ENCODE peak calls at places on chromosomes 7 and 10, in nine cellular contexts. G, E, R, A, Z, M, J, Y and H are unnamed samples.

GRCh38 chr7:109864263-109864662 is 1226.7 kb upstream of the LRRN3 start:
- DNase-seq in E (no peak), G (no peak), A (no peak), R (no peak), M (no peak), Y (no peak), Z (no peak), J (no peak), H (no peak)

GRCh38 chr10:59057350-59057749 is 119.1 kb upstream of the PHYHIPL start:
- DNase-seq in Y (no peak), M (no peak), R (peak), Z (no peak), E (no peak), A (no peak), J (no peak), G (no peak), H (no peak)

GRCh38 chr10:37844644-37845043 is 12.8 kb downstream of the ZNF248 start:
- DNase-seq in Z (no peak), J (no peak), R (no peak), G (no peak), E (no peak), M (no peak), A (no peak), Y (no peak), H (no peak)

GRCh38 chr7:43394441-43395130 is 188.3 kb upstream of the STK17A start:
- DNase-seq in G (no peak), Z (no peak), R (no peak), M (no peak), A (no peak), E (no peak), Y (no peak), J (no peak), H (no peak)

GRCh38 chr10:49322371-49323170 is 23.6 kb downstream of the C10orf71 start:
- DNase-seq in R (no peak), Y (no peak), Z (no peak), J (no peak), E (no peak), A (no peak), G (no peak), M (no peak), H (no peak)

GRCh38 chr7:6162650-6163366 is 109.6 kb downstream of the CYTH3 start:
- DNase-seq in R (no peak), J (no peak), Z (no peak), E (no peak), A (no peak), M (no peak), Y (no peak), G (no peak), H (no peak)

GRCh38 chr7:129950191-129950940 is 2.4 kb downstream of the UBE2H start:
- DNase-seq in Z (no peak), R (no peak), G (peak), Y (no peak), M (no peak), A (no peak), J (no peak), E (no peak), H (peak)

GRCh38 chr10:96999337-96999736 is 167.2 kb downstream of the LCOR start:
- DNase-seq in Y (no peak), E (no peak), G (no peak), R (no peak), M (no peak), Z (no peak), A (no peak), J (no peak), H (no peak)

GRCh38 chr10:132972986-132973902 is 30.9 kb upstream of the CFAP46 start:
- DNase-seq in A (no peak), E (no peak), G (no peak), J (no peak), R (no peak), M (no peak), Y (no peak), Z (no peak), H (peak)

GRCh38 chr7:44391746-44392617 is 66.6 kb upstream of the CAMK2B start:
- DNase-seq in E (no peak), J (peak), Z (no peak), Y (no peak), M (no peak), G (no peak), A (no peak), R (no peak), H (no peak)

GRCh38 chr10:55793024-55793423 is 568.0 kb downstream of the ZWINT start:
- DNase-seq in J (no peak), E (no peak), Z (no peak), G (no peak), A (no peak), R (no peak), M (no peak), Y (no peak), H (no peak)

GRCh38 chr10:131792809-131793208 is 108.0 kb upstream of the PPP2R2D start:
- DNase-seq in Z (no peak), Y (no peak), E (no peak), G (no peak), A (no peak), R (no peak), J (no peak), M (no peak), H (no peak)

GRCh38 chr7:98879198-98879988 is 1.1 kb downstream of the TRRAP start:
- DNase-seq in G (peak), A (no peak), Z (peak), M (peak), R (peak), J (peak), E (no peak), Y (peak), H (no peak)

GRCh38 chr7:85469446-85469970 is 282.7 kb upstream of the SEMA3D start:
- DNase-seq in Y (no peak), G (no peak), E (no peak), M (peak), R (no peak), A (no peak), Z (no peak), J (no peak), H (no peak)

GRCh38 chr7:21767300-21767900 is 178.3 kb downstream of the CDCA7L start:
- DNase-seq in M (peak), Y (peak), J (peak), Z (peak), E (no peak), R (peak), G (peak), A (no peak), H (no peak)

GRCh38 chr7:50745835-50746234 is 36.9 kb downstream of the GRB10 start:
- DNase-seq in Y (no peak), M (no peak), A (no peak), R (no peak), J (no peak), E (no peak), Z (no peak), G (no peak), H (no peak)

GRCh38 chr10:131706952-131707351 is 193.9 kb upstream of the PPP2R2D start:
- DNase-seq in E (no peak), J (no peak), G (no peak), R (no peak), A (no peak), M (no peak), Z (no peak), Y (no peak), H (peak)

GRCh38 chr10:92891885-92892705 is 43.8 kb downstream of the EXOC6 start:
- DNase-seq in Y (no peak), E (no peak), J (no peak), R (peak), A (no peak), Z (peak), G (no peak), M (peak), H (peak)

GRCh38 chr7:95527033-95527775 is 41.5 kb downstream of the ASB4 start:
- DNase-seq in G (no peak), A (no peak), M (peak), J (peak), Z (peak), R (peak), E (no peak), Y (peak), H (peak)

GRCh38 chr10:126972622-126973414 is 67.6 kb downstream of the DOCK1 start:
- DNase-seq in A (no peak), Y (no peak), M (peak), G (no peak), E (no peak), J (no peak), R (peak), Z (peak), H (no peak)

GRCh38 chr10:100654835-100655759 is 90.3 kb upstream of the PAX2 start:
- DNase-seq in R (no peak), E (no peak), J (no peak), Z (no peak), G (no peak), M (no peak), A (no peak), Y (no peak), H (no peak)

GRCh38 chr7:132614428-132615076 is 38.3 kb upstream of the PLXNA4 start:
- DNase-seq in R (no peak), Y (peak), E (peak), Z (no peak), A (no peak), M (no peak), G (no peak), J (peak), H (no peak)

GRCh38 chr7:69395072-69395714 is 203.1 kb upstream of the AUTS2 start:
- DNase-seq in J (peak), A (no peak), E (no peak), R (no peak), M (no peak), Z (no peak), G (no peak), Y (no peak), H (peak)

GRCh38 chr7:20244334-20244733 is 27.1 kb upstream of the MACC1 start:
- DNase-seq in Y (no peak), G (no peak), M (peak), A (no peak), R (no peak), E (no peak), Z (no peak), J (no peak), H (no peak)

GRCh38 chr10:122062831-122063674 is 74.1 kb downstream of the TACC2 start:
- DNase-seq in J (peak), E (no peak), Z (peak), Y (no peak), M (peak), G (no peak), R (peak), A (no peak), H (peak)

GRCh38 chr10:4254101-4254994 is 469.3 kb upstream of the KLF6 start:
- DNase-seq in M (peak), G (no peak), A (no peak), J (no peak), Z (no peak), R (no peak), Y (no peak), E (no peak), H (no peak)

GRCh38 chr7:18895456-18895855 is 222.0 kb downstream of the TWIST1 start:
- DNase-seq in Z (peak), Y (no peak), M (peak), E (no peak), J (no peak), R (no peak), A (no peak), G (no peak), H (no peak)

GRCh38 chr10:69742928-69743602 is 58.6 kb upstream of the COL13A1 start:
- DNase-seq in Z (no peak), J (no peak), G (no peak), R (no peak), Y (no peak), E (no peak), A (no peak), M (peak), H (no peak)

GRCh38 chr7:85103352-85103751 is 83.5 kb downstream of the SEMA3D start:
- DNase-seq in A (no peak), R (no peak), Y (no peak), M (no peak), J (peak), E (no peak), G (no peak), Z (no peak), H (peak)

GRCh38 chr7:123864966-123865365 is 20.0 kb downstream of the HYAL4 start:
- DNase-seq in J (no peak), A (no peak), G (no peak), Y (no peak), E (no peak), M (no peak), Z (no peak), R (no peak), H (no peak)

GRCh38 chr10:100872034-100872791 is 40.5 kb upstream of the SLF2 start:
- DNase-seq in J (no peak), M (peak), Y (peak), G (no peak), Z (peak), A (no peak), E (peak), R (no peak), H (no peak)

GRCh38 chr10:108230478-108231170 is 1066.1 kb upstream of the SORCS1 start:
- DNase-seq in Z (no peak), Y (no peak), R (no peak), E (no peak), J (no peak), A (no peak), G (no peak), M (no peak), H (no peak)

GRCh38 chr10:75475470-75476182 is 44.2 kb downstream of the LRMDA start:
- DNase-seq in Y (no peak), E (no peak), G (no peak), M (no peak), Z (no peak), A (no peak), J (no peak), R (no peak), H (no peak)

GRCh38 chr7:35430547-35431153 is 176.8 kb upstream of the TBX20 start:
- DNase-seq in Z (no peak), E (no peak), R (peak), J (no peak), Y (no peak), A (no peak), G (no peak), M (no peak), H (no peak)

GRCh38 chr10:70122742-70123141 is 9.9 kb downstream of the AIFM2 start:
- DNase-seq in E (no peak), J (no peak), G (no peak), A (no peak), Z (no peak), Y (no peak), M (peak), R (no peak), H (no peak)

DNA sequence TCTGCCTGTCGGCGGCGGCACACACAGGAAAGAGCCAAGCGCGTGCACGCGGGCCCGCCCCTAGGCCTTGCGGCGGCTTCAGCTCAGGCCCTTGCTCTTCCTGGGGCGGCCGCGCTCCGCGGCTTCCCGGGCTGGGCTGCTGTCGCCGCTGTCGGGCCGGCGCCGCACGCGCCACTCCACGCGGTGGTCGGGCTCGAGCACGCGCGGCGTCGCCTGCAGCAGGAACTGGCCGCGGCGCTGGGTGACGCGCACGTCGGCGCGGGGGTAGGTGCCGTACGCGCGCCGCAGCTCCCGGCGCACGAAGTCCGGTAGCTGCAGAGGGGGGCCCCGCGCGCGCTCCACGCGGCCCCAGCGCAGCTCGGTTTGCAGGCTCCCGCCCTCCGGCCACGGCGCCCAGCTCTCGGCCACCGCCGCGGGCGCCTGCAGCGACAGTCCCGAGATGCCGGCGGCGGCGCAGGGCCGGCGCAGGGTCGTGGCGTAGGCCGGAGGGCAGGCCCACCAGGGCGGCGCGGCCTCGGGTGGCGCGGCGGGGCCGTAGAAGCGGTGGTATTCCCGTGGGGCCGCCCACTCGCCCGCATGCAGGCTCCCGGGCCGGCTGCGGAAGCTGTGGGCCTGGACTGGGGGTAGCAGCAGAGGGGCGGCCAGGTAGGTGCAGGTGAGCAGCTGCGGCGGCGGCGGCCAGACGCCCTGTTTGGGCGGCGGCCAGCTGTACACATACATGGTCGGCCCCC is 804 bp downstream of the C10orf95 start:
- DNase-seq in M (peak), E (peak), Y (peak), J (peak), A (peak), G (peak), R (peak), Z (peak), H (peak)
- TF ChIP-seq POLR2A in M (no peak), E (peak), Y (peak), J (no peak), A (no peak), G (peak), R (peak), Z (peak), H (peak)

GRCh38 chr7:157279973-157280841 is 56.6 kb upstream of the DNAJB6 start:
- DNase-seq in J (no peak), Z (no peak), R (no peak), A (no peak), G (no peak), E (no peak), M (no peak), Y (no peak), H (no peak)

GRCh38 chr7:157276731-157277562 is 59.9 kb upstream of the DNAJB6 start:
- DNase-seq in R (no peak), Y (no peak), G (no peak), A (no peak), E (no peak), M (peak), J (no peak), Z (no peak), H (no peak)

GRCh38 chr7:157278167-157278790 is 58.5 kb upstream of the DNAJB6 start:
- DNase-seq in Y (no peak), Z (no peak), A (no peak), E (no peak), R (no peak), J (no peak), M (no peak), G (no peak), H (no peak)

GRCh38 chr7:157279679-157279972 is 57.2 kb upstream of the DNAJB6 start:
- DNase-seq in G (no peak), A (no peak), J (no peak), Y (no peak), E (no peak), R (no peak), M (no peak), Z (no peak), H (no peak)

GRCh38 chr7:157278791-157279678 is 57.8 kb upstream of the DNAJB6 start:
- DNase-seq in Z (no peak), G (no peak), Y (no peak), A (no peak), J (no peak), M (no peak), E (peak), R (no peak), H (no peak)
- TF ChIP-seq POLR2A in Z (no peak), G (no peak), Y (no peak), A (no peak), J (no peak), M (no peak), E (no peak), R (no peak), H (no peak)

GRCh38 chr10:124744047-124744687 is at the start of gene FAM53B:
- DNase-seq in G (no peak), J (no peak), R (no peak), M (peak), E (peak), Z (peak), Y (peak), A (no peak), H (peak)
- TF ChIP-seq POLR2A in G (peak), J (no peak), R (no peak), M (no peak), E (peak), Z (no peak), Y (peak), A (no peak), H (peak)

DNA sequence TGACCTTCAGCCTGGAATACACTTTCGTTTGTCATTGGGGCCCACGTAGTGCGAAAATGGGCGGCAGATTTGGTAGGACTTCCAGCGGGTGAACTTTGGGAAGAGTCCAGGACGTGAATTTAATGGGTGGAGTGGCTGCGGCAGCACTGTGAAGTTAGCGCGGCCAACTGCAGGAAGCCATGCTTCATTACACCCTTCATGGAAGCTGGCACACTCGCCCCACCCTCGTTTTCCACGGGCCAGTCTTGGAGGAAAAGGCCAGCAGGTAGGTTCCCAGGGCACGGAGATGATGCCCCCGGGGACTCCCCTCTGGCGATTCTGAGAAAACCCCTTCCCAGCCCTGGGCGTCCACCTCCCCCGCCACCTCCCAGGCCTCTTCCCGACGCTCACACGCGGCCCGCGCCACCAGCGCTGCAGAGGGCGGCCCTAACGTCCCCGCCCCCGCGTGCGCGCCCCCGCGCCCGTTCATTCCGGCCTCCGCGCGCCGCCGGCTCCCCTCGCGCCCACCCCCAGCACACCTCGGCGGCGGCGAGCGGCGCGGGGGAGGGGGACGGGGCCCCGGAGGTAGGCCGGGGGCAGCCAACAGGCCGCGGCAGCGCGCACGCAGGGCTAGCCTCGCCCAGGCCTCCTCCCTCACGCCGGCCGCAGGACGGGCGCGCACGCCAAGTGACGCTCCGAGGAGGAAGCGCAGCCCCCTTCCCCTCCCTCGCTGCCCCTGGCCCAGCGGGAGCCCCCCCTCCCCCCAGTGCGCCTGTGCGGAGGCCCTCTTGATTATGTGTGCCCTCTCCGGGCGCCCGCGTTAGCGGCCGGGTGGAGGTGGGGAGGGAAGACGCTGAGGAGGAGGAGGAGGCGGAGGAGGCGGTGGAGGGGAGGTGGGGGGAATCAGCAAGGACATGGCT is at the start of gene MLLT10:
- DNase-seq in Z (peak), M (peak), Y (peak), E (peak), G (peak), R (peak), J (peak), A (peak), H (peak)
- TF ChIP-seq POLR2A in Z (peak), M (peak), Y (peak), E (peak), G (peak), R (no peak), J (no peak), A (peak), H (peak)

GRCh38 chr7:47537716-47538640 is 43.9 kb downstream of the TNS3 start:
- DNase-seq in G (no peak), E (no peak), M (no peak), Z (no peak), J (no peak), A (no peak), R (no peak), Y (no peak), H (no peak)

GRCh38 chr7:47539398-47540052 is 42.4 kb downstream of the TNS3 start:
- DNase-seq in Z (peak), J (no peak), R (peak), A (no peak), G (no peak), E (no peak), Y (no peak), M (peak), H (no peak)

GRCh38 chr7:47540387-47541093 is 41.4 kb downstream of the TNS3 start:
- DNase-seq in M (no peak), A (no peak), E (no peak), G (no peak), J (no peak), R (peak), Z (no peak), Y (no peak), H (no peak)

GRCh38 chr7:47540053-47540386 is 41.9 kb downstream of the TNS3 start:
- DNase-seq in J (no peak), A (no peak), R (no peak), Z (no peak), G (no peak), Y (no peak), E (no peak), M (no peak), H (no peak)

DNA sequence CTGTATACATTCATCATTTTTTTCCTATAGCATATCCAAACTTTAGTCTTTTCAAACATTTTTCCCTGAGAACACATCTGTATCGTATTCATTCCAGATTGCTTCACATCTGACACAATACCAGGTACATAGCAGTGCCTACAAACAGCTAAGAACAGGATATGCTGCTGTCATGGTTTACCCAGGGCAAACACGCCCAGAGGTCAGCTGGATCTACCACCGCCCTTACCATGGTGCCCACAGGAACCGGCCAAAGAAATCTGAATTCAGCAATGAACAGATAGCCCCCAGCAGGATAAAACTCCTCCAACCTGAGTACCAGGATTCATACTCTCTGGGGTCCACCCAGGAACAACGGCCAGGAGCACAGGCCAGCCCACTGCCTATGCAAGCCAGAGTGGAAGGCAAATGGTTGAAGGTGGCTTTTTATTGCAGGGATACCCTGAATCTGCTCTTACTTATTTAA is 43.0 kb downstream of the TNS3 start:
- DNase-seq in G (no peak), E (no peak), M (no peak), J (no peak), Z (no peak), A (no peak), R (peak), Y (no peak), H (no peak)
- TF ChIP-seq POLR2A in G (no peak), E (no peak), M (no peak), J (no peak), Z (no peak), A (no peak), R (no peak), Y (no peak), H (no peak)